ENCODE peak calls at places on chromosome 18, in six cellular contexts. N is amniotic stem cell, H is fibroblast of lung, O is neural crest cell, G is NCI-H1417 treated with DMSO at 0.1 percent for 48 hours, T is GM04504. Y is an unnamed sample.

GRCh38 chr18:48844271-48844670 is 106.5 kb downstream of the SMAD7 start:
- DNase-seq in O (no peak), N (no peak), H (no peak), T (no peak), G (no peak), Y (no peak)

GRCh38 chr18:35703043-35703688 is 121.6 kb downstream of the GALNT1 start:
- DNase-seq in O (no peak), H (peak), T (no peak), G (no peak), N (no peak), Y (peak)

GRCh38 chr18:75107931-75108276 is 101.0 kb downstream of the PTGR3 start:
- DNase-seq in N (no peak), O (no peak), G (no peak), T (no peak), H (no peak), Y (no peak)

GRCh38 chr18:25832008-25832604 is 258.3 kb downstream of the SS18 start:
- DNase-seq in H (peak), G (no peak), T (peak), O (peak), N (peak), Y (peak)

GRCh38 chr18:23932385-23933067 is 82.0 kb upstream of the TTC39C start:
- DNase-seq in N (no peak), T (peak), G (no peak), O (no peak), H (no peak), Y (peak)

GRCh38 chr18:6205706-6206105 is 209.0 kb downstream of the L3MBTL4 start:
- DNase-seq in N (no peak), O (no peak), T (no peak), H (peak), G (no peak), Y (no peak)

GRCh38 chr18:57276720-57277284 is 75.6 kb upstream of the ST8SIA3 start:
- DNase-seq in G (peak), O (no peak), T (no peak), N (no peak), H (no peak), Y (no peak)

GRCh38 chr18:3060667-3061580 is 48.0 kb upstream of the LPIN2 start:
- DNase-seq in G (no peak), O (no peak), N (no peak), H (no peak), T (no peak), Y (no peak)

GRCh38 chr18:32732165-32732564 is 40.7 kb downstream of the KLHL14 start:
- DNase-seq in G (no peak), N (no peak), H (no peak), O (no peak), T (no peak), Y (no peak)

GRCh38 chr18:65436430-65436829 is 314.4 kb upstream of the CDH7 start:
- DNase-seq in O (no peak), T (no peak), N (no peak), G (no peak), H (no peak), Y (no peak)

GRCh38 chr18:62438876-62439275 is 83.9 kb upstream of the ZCCHC2 start:
- DNase-seq in T (no peak), G (no peak), O (no peak), N (no peak), H (no peak), Y (no peak)

GRCh38 chr18:2903006-2903405 is 56.2 kb downstream of the EMILIN2 start:
- DNase-seq in G (no peak), H (peak), N (no peak), T (peak), O (no peak), Y (peak)

GRCh38 chr18:59634096-59634495 is 63.1 kb downstream of the CCBE1 start:
- DNase-seq in T (no peak), H (peak), N (no peak), O (no peak), G (no peak), Y (no peak)

GRCh38 chr18:44557626-44558151 is 123.0 kb upstream of the SETBP1 start:
- DNase-seq in N (no peak), T (no peak), O (no peak), G (no peak), H (no peak), Y (no peak)

GRCh38 chr18:30485078-30485477 is 557.5 kb downstream of the DSC3 start:
- DNase-seq in O (no peak), T (no peak), H (peak), N (no peak), G (no peak), Y (peak)

GRCh38 chr18:48023334-48024008 is 93.0 kb upstream of the SMAD2 start:
- DNase-seq in O (peak), T (no peak), N (no peak), H (peak), G (peak), Y (peak)

GRCh38 chr18:26763745-26764144 is 101.8 kb downstream of the AQP4 start:
- DNase-seq in O (no peak), N (no peak), G (no peak), T (no peak), H (no peak), Y (no peak)

GRCh38 chr18:73597832-73598615 is 549.6 kb downstream of the FBXO15 start:
- DNase-seq in G (no peak), H (no peak), T (no peak), N (no peak), O (no peak), Y (no peak)

GRCh38 chr18:26386002-26386401 is 159.8 kb downstream of the TAF4B start:
- DNase-seq in T (peak), H (peak), O (no peak), N (peak), G (no peak), Y (peak)

GRCh38 chr18:57983965-57984364 is 60.1 kb upstream of the NEDD4L start:
- DNase-seq in O (no peak), H (no peak), T (no peak), N (no peak), G (no peak), Y (no peak)